ENCODE peak calls at places on chromosomes 6 and 20, in nine cellular contexts. R is stimulated activated CD4-positive, alpha-beta T cell treated with anti-CD3 and anti-CD28 coated beads, Interleukin-4, amount 100 ng/mL, for 24 hours; L is AG09319; A is GM23248; U is MM.1S; W is ovary; P is kidney glomerular epithelial cell; H is KBM-7; C is A549. Y is an unnamed sample.

GRCh38 chr6:115910147-115910546 is 150.5 kb downstream of the FRK start:
- DNase-seq in H (no peak), R (no peak), C (no peak), W (no peak), P (no peak), L (no peak), A (no peak), U (no peak), Y (no peak)

GRCh38 chr6:66986940-66987339 is 1279.9 kb upstream of the EYS start:
- DNase-seq in P (no peak), C (no peak), L (no peak), R (no peak), U (no peak), W (no peak), A (no peak), H (no peak), Y (no peak)

GRCh38 chr6:137414599-137414998 is 79.6 kb downstream of the OLIG3 start:
- DNase-seq in H (no peak), L (no peak), R (no peak), A (no peak), U (no peak), W (no peak), C (no peak), P (no peak), Y (no peak)

GRCh38 chr6:20402181-20403079 is 751 bp downstream of the E2F3 start:
- DNase-seq in P (peak; percentile 31), L (no peak), A (peak; percentile 65), W (peak; percentile 12), H (peak; percentile 75), R (peak; percentile 48), C (peak; percentile 70), U (peak; percentile 30), Y (peak; percentile 37)

GRCh38 chr6:96015791-96016776 is at the start of gene FUT9:
- DNase-seq in U (peak; percentile 34), L (no peak), R (no peak), W (no peak), H (no peak), C (no peak), P (no peak), A (no peak), Y (no peak)

GRCh38 chr20:49904440-49905214 is 10.7 kb downstream of the SPATA2 start:
- DNase-seq in A (no peak), W (no peak), C (no peak), U (no peak), R (no peak), L (no peak), H (no peak), P (no peak), Y (no peak)

GRCh38 chr6:152426276-152426675 is 210.9 kb downstream of the SYNE1 start:
- DNase-seq in H (no peak), C (no peak), W (no peak), A (no peak), P (no peak), L (no peak), R (no peak), U (no peak), Y (no peak)

GRCh38 chr20:51375561-51375960 is 167.0 kb downstream of the NFATC2 start:
- DNase-seq in L (no peak), H (no peak), P (no peak), W (no peak), U (no peak), R (no peak), A (no peak), C (no peak), Y (no peak)

GRCh38 chr6:37696220-37696840 is 1.4 kb downstream of the MDGA1 start:
- DNase-seq in C (no peak), W (peak; percentile 22), H (peak; percentile 32), U (no peak), P (no peak), A (peak; percentile 79), R (peak; percentile 23), L (no peak), Y (peak; percentile 75)

GRCh38 chr20:25284131-25284601 is 36.3 kb downstream of the PYGB start:
- DNase-seq in H (no peak), A (no peak), U (no peak), P (no peak), W (peak; percentile 2), C (no peak), L (no peak), R (no peak), Y (no peak)

GRCh38 chr20:48139262-48140041 is 354.2 kb upstream of the SULF2 start:
- DNase-seq in U (no peak), W (no peak), C (no peak), A (no peak), L (peak; percentile 16), P (no peak), R (no peak), H (no peak), Y (peak; percentile 40)

GRCh38 chr6:7590918-7591302 is 912 bp downstream of the SNRNP48 start:
- DNase-seq in R (no peak), C (no peak), L (no peak), U (no peak), A (peak; percentile 61), W (no peak), H (peak; percentile 11), P (no peak), Y (no peak)

GRCh38 chr6:127618729-127619128 is 41.8 kb downstream of the C6orf58 start:
- DNase-seq in U (no peak), P (no peak), R (no peak), W (no peak), H (no peak), A (peak; percentile 26), C (no peak), L (no peak), Y (no peak)

GRCh38 chr6:110683236-110683635 is 132.0 kb downstream of the CDK19 start:
- DNase-seq in U (no peak), P (no peak), R (no peak), L (no peak), W (no peak), A (peak; percentile 27), H (no peak), C (no peak), Y (no peak)